ENCODE peak calls at places on chromosome 20, in nine cellular contexts. E, N, D, L, S, F, Q, V and Z are unnamed samples. For H3K4me1, the result is how much of the 10 kb centered on the place peaks cover.

GRCh38 chr20:40284611-40285010 is 404.4 kb downstream of the MAFB start:
- ATAC-seq in E (no peak), N (no peak), D (no peak), L (no peak), S (no peak), F (no peak), Q (no peak), V (no peak), Z (no peak)

GRCh38 chr20:4225778-4226177 is 210.4 kb upstream of the RNF24 start:
- ATAC-seq in E (no peak), N (peak), D (no peak), L (no peak), S (no peak), F (peak), Q (peak), V (peak), Z (peak)

GRCh38 chr20:24935786-24936525 is 13.1 kb upstream of the CST7 start:
- ATAC-seq in E (no peak), N (no peak), D (no peak), L (no peak), S (peak), F (no peak), Q (no peak), V (no peak), Z (no peak)

GRCh38 chr20:35757098-35757705 is 14.6 kb upstream of the PHF20 start:
- ATAC-seq in E (peak), N (no peak), D (no peak), L (no peak), S (no peak), F (no peak), Q (no peak), V (no peak), Z (no peak)

GRCh38 chr20:25116746-25117457 is 35.0 kb upstream of the VSX1 start:
- ATAC-seq in E (no peak), N (no peak), D (no peak), L (no peak), S (no peak), F (no peak), Q (no peak), V (no peak), Z (no peak)

GRCh38 chr20:51399138-51399890 is 143.2 kb downstream of the NFATC2 start:
- ATAC-seq in E (no peak), N (no peak), D (no peak), L (no peak), S (no peak), F (no peak), Q (no peak), V (no peak), Z (no peak)

GRCh38 chr20:32127347-32127746 is 17.8 kb downstream of the TM9SF4 start:
- ATAC-seq in E (no peak), N (no peak), D (no peak), L (no peak), S (no peak), F (no peak), Q (no peak), V (no peak), Z (no peak)

GRCh38 chr20:43746344-43747137 is 19.7 kb upstream of the GTSF1L start:
- ATAC-seq in E (no peak), N (no peak), D (no peak), L (no peak), S (no peak), F (no peak), Q (no peak), V (no peak), Z (no peak)

GRCh38 chr20:25139061-25139705 is 56.3 kb upstream of the ENTPD6 start:
- ATAC-seq in E (peak), N (no peak), D (no peak), L (no peak), S (peak), F (no peak), Q (no peak), V (peak), Z (no peak)

GRCh38 chr20:59783020-59784010 is 150.1 kb downstream of the SYCP2 start:
- ATAC-seq in E (peak), N (peak), D (no peak), L (peak), S (peak), F (no peak), Q (peak), V (peak), Z (no peak)

GRCh38 chr20:37517371-37517748 is 3.7 kb upstream of the NNAT start:
- ATAC-seq in E (no peak), N (no peak), D (no peak), L (peak), S (no peak), F (no peak), Q (no peak), V (no peak), Z (no peak)

GRCh38 chr20:16654858-16655257 is 75.0 kb upstream of the SNRPB2 start:
- ATAC-seq in E (no peak), N (no peak), D (no peak), L (no peak), S (no peak), F (no peak), Q (no peak), V (peak), Z (no peak)
- TF ChIP-seq CTCF in E (no peak), N (no peak), D (no peak), L (no peak), S (no peak), F (no peak), Q (no peak), V (no peak), Z (no peak)

GRCh38 chr20:368915-369314 is 11.6 kb upstream of the TRIB3 start:
- ATAC-seq in E (no peak), N (no peak), D (no peak), L (no peak), S (no peak), F (no peak), Q (no peak), V (no peak), Z (no peak)
- H3K4me1 ChIP-seq in E (half or more), N (under half), D (half or more), L (under half), S (under half), F (under half), Q (under half), V (under half), Z (under half)

GRCh38 chr20:19991826-19992225 is 25.3 kb upstream of the NAA20 start:
- ATAC-seq in E (no peak), N (no peak), D (no peak), L (no peak), S (no peak), F (no peak), Q (no peak), V (no peak), Z (no peak)

GRCh38 chr20:19995220-19995863 is 21.8 kb upstream of the NAA20 start:
- ATAC-seq in E (peak), N (peak), D (peak), L (peak), S (peak), F (peak), Q (no peak), V (peak), Z (peak)

GRCh38 chr20:19996970-19997369 is 20.2 kb upstream of the NAA20 start:
- ATAC-seq in E (no peak), N (no peak), D (no peak), L (no peak), S (peak), F (no peak), Q (no peak), V (no peak), Z (no peak)

GRCh38 chr20:19992996-19993908 is 23.9 kb upstream of the NAA20 start:
- ATAC-seq in E (peak), N (peak), D (peak), L (peak), S (peak), F (no peak), Q (peak), V (peak), Z (peak)

GRCh38 chr20:19993937-19994667 is 23.1 kb upstream of the NAA20 start:
- ATAC-seq in E (no peak), N (peak), D (no peak), L (peak), S (no peak), F (no peak), Q (peak), V (peak), Z (peak)
- TF ChIP-seq CTCF in E (no peak), N (no peak), D (no peak), L (no peak), S (no peak), F (no peak), Q (no peak), V (no peak), Z (no peak)

DNA sequence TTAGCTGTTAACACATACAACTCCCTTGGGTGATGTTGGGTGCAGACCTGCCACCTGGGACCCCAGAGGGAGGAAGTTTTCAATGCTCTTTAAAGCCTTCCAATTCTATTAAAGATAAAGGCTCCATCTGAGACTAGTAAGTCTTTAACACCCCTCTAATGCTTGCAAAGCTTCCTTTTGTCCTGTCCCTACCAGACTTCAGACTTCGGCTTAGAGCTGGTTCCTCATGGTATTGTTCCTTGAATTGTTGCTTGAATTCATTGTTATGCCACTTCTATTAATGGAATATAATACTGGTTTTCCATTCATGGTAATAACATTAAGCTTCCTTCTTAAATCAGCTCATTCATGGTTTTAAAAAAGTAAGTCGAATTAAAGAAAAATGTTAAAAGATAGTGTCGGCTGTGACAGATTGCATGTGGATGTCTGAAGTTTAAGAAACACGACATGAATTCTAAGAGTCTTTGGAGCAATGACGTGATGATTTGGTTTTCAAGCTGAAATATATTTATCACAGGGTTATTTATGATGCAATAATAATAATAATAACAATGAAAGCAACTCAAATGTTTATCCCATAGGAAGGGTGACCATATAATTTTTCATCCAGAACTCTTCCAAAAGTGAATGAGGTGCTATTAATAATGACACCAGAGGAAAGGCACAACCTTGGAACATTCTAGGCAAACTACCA is 21.8 kb downstream of the PDYN start:
- ATAC-seq in E (no peak), N (no peak), D (no peak), L (no peak), S (no peak), F (no peak), Q (no peak), V (no peak), Z (no peak)
- H3K4me1 ChIP-seq in E (under half), N (under half), D (under half), L (under half), S (under half), F (under half), Q (under half), V (under half), Z (under half)

GRCh38 chr20:56501116-56501515 is 23.4 kb upstream of the FAM209A start:
- ATAC-seq in E (no peak), N (no peak), D (no peak), L (no peak), S (no peak), F (no peak), Q (no peak), V (no peak), Z (no peak)

GRCh38 chr20:56506103-56506502 is 18.4 kb upstream of the FAM209A start:
- ATAC-seq in E (no peak), N (no peak), D (no peak), L (no peak), S (peak), F (no peak), Q (no peak), V (no peak), Z (no peak)

GRCh38 chr20:56503911-56504310 is 20.6 kb upstream of the FAM209A start:
- ATAC-seq in E (no peak), N (no peak), D (no peak), L (no peak), S (no peak), F (no peak), Q (no peak), V (no peak), Z (no peak)

DNA sequence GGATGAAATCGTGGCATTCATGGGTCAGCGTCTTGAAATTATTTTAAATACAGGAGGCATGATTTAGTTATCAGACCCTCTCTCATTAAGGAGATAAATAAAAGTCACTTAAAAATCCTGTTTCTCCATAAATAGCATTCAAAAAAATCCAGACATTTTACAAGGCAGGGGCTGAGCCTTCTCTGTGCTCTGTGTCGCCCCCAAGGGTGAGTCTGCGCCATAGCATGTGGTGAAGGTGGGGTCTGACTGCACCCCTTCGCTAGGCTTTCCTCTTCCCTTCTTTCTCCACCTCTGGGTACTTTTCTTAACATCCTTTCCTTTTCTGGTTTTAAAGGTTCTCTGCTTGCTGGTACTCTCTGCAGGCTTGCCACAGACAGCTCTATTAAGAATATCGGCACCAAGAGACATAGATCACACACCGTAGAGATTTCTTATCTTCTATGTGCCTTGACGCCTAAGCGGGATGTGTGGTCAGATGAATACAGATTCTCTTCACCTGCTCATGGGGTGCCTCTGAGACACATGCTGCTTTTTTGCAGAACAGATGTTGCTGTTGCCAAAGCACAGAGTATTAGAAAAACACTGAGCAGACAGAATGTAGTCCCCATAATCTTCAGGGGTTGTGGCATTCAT is 20.1 kb upstream of the FAM209A start:
- ATAC-seq in E (peak), N (no peak), D (no peak), L (no peak), S (no peak), F (no peak), Q (no peak), V (no peak), Z (no peak)
- TF ChIP-seq CTCF in E (peak), N (no peak), D (no peak), L (no peak), S (peak), F (no peak), Q (peak), V (peak), Z (no peak)

DNA sequence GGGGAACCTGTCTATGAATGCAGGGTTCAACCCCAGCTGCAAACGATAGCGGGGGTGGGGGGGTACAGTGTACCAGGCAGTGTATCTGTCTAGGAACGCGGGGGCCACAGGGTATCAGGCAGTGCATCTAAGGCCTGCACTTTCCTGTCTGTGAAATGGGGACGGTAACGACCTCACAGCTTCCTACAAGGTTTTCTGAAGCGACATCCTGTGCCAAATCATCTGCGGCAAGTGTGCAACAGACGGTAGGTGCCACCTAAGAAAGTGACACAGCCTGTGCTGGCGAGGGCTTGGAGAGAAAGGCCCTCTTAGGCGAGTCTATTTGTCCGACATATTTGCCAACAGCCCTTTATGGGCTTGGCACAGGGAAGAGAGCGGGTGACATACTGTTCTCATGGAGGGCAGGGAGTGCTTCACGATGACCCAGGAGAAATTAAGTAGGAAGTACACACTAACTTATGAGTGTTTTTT is 3.8 kb downstream of the DIDO1 start:
- ATAC-seq in E (no peak), N (no peak), D (no peak), L (peak), S (peak), F (no peak), Q (no peak), V (no peak), Z (no peak)
- H3K4me1 ChIP-seq in E (under half), N (half or more), D (half or more), L (half or more), S (half or more), F (half or more), Q (half or more), V (half or more), Z (under half)

GRCh38 chr20:62123450-62124118 is 1.3 kb downstream of the LSM14B start:
- ATAC-seq in E (no peak), N (peak), D (no peak), L (no peak), S (no peak), F (no peak), Q (no peak), V (peak), Z (no peak)
- TF ChIP-seq CTCF in E (peak), N (no peak), D (no peak), L (no peak), S (no peak), F (no peak), Q (no peak), V (no peak), Z (no peak)

DNA sequence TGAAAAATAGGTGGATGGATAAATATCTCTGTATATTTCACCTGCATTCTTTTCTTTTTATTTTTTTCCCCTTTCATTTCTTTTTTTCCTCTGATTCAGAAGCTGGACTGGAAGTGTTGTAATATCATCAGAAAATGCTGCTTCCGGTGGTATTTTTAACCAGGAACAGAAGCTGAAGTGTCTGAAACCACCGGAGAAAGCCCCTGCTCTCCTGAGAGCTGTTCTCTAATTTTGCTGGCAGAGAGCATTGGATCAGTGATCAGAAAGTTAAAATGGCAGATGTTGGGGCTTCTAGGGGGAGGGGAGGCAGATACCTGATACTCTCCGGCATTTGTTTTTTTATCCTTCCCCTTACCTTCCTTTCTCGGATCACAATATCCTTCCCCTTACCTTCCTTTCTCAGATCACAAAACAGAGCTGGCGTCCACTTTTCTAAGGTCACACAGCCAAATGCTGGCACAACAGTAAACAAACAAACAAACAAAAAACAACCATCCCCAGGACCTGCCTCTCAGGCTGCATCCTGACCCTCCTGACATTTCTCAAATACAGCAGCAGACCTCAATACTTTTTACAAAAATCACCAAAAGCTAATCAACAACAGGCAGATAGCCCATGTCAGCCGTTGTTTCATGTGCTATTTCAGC is 143.2 kb upstream of the ZNF217 start:
- ATAC-seq in E (no peak), N (peak), D (no peak), L (peak), S (no peak), F (no peak), Q (no peak), V (peak), Z (no peak)
- H3K4me1 ChIP-seq in E (under half), N (under half), D (half or more), L (under half), S (under half), F (under half), Q (half or more), V (under half), Z (under half)